ENCODE peak calls at places on chromosomes 4 and X, in four cellular contexts. F is PC-3, S is mucosa of descending colon, C is endodermal cell. M is an unnamed sample. For H3K4me1, the result is how much of the 10 kb centered on the place peaks cover.

GRCh38 chrX:74534569-74535038 is 79.8 kb downstream of the RLIM start:
- DNase-seq in S (no peak), F (no peak), C (no peak), M (no peak)

GRCh38 chr4:180336494-180337090 is 1906.6 kb upstream of the TENM3 start:
- DNase-seq in F (no peak), S (no peak), C (no peak), M (no peak)

GRCh38 chr4:6147441-6147840 is 52.9 kb downstream of the JAKMIP1 start:
- DNase-seq in F (no peak), C (no peak), S (no peak), M (no peak)

GRCh38 chr4:181874582-181874981 is 368.6 kb upstream of the TENM3 start:
- DNase-seq in S (no peak), F (no peak), C (no peak), M (no peak)

GRCh38 chr4:152672403-152673092 is 7.2 kb downstream of the TMEM154 start:
- DNase-seq in S (no peak), F (no peak), C (no peak), M (no peak)

GRCh38 chr4:71333960-71334951 is 4.6 kb upstream of the SLC4A4 start:
- DNase-seq in S (no peak), F (peak), C (no peak), M (no peak)

GRCh38 chr4:73729534-73730165 is 10.7 kb upstream of the CXCL8 start:
- DNase-seq in S (peak), F (peak), C (peak), M (no peak)

GRCh38 chrX:120260369-120260768 is 9.8 kb downstream of the ZBTB33 start:
- DNase-seq in F (no peak), C (no peak), S (no peak), M (no peak)

GRCh38 chr4:119025916-119026661 is 109.5 kb upstream of the MYOZ2 start:
- DNase-seq in S (no peak), C (no peak), F (peak), M (no peak)

GRCh38 chr4:7187297-7187592 is 5.1 kb upstream of the SORCS2 start:
- DNase-seq in F (no peak), C (peak), S (no peak), M (no peak)

GRCh38 chr4:76589402-76589801 is 154.4 kb downstream of the SHROOM3 start:
- DNase-seq in C (peak), S (peak), F (peak), M (no peak)

GRCh38 chr4:1209821-1210220 is 37.4 kb upstream of the SPON2 start:
- DNase-seq in S (peak), C (no peak), F (no peak), M (peak)

GRCh38 chr4:24995346-24995745 is 35.4 kb downstream of the LGI2 start:
- DNase-seq in C (no peak), S (no peak), F (no peak), M (no peak)

GRCh38 chr4:180057891-180058643 is 2185.1 kb upstream of the TENM3 start:
- DNase-seq in F (no peak), C (peak), S (peak), M (peak)

GRCh38 chr4:13903851-13904340 is 276.4 kb upstream of the BOD1L1 start:
- DNase-seq in F (no peak), S (no peak), C (no peak), M (no peak)

DNA sequence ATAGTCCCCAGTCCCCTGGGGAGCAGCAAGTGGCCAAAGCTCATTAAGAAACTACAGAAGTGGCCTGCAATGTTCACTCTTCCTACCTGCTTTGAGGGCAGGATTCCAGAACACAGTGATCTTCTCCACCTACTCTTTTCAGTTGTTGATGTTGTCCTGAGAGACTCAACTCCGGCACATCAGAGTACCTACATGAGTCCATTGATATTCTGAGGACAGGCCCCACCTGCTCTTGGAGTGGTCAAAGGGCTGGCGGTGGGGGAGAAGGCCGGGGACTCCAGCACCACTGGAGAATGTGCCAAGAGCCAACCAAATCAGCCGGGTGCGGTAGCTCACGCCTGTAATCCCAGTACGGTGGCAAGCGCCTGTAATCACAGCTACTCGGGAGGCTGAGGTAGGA is 29.8 kb upstream of the DDX3X start:
- DNase-seq in C (peak), S (no peak), F (no peak), M (no peak)
- H3K4me3 ChIP-seq in C (no peak), S (no peak), F (no peak), M (no peak)

GRCh38 chr4:128288689-128289106 is 1.1 kb upstream of the PGRMC2 start:
- DNase-seq in S (no peak), C (no peak), F (peak), M (no peak)

GRCh38 chr4:128286474-128287158 is 997 bp downstream of the PGRMC2 start:
- DNase-seq in F (peak), C (no peak), S (no peak), M (no peak)

GRCh38 chr4:128289523-128290158 is 2.0 kb upstream of the PGRMC2 start:
- DNase-seq in S (no peak), C (no peak), F (no peak), M (no peak)

GRCh38 chr4:128287159-128287870 is at the start of gene PGRMC2:
- DNase-seq in F (peak), C (peak), S (no peak), M (no peak)

DNA sequence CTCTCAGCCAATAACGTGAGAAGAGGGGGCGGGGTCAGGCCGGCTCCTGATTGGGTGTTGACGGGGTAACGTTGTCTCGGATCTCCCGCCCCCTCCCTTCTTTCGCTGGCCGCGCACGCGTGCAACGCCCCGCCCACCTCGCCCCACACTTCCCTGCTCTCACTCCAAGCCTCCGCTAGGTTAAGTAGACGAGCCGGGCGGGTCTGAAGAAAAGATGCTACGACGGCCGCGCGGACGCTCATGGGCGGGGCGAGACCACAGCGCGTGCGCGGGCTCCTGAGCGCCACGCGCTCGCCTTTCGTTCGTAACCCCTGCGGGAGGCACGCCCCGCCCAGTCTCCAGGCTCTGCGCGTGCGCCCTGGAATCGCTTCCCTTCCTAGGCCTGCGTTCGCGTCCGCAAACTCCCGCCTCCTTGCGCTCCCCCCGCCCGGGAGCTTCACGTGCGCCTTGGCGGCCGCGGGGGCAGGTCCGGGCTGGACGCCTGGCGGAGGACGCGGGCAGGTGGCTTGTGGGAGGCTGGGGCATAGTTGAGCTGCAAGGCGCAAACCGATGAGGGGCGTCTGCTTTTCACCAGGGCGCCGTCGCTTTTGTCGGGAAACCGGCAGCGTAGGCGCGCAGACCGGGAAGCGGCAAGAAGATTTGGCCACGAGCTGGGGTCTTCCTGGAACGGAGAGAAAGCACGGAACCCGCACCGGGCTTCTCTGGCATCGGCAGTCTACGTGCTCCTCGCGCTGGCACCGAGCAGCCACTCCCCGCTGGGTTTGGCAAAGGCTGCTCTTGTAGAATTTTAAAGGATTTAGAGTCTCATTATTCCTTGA is 467 bp upstream of the PGRMC2 start:
- DNase-seq in S (peak), F (peak), C (peak), M (peak)
- H3K4me1 ChIP-seq in S (under half), F (under half), C (under half), M (under half)

DNA sequence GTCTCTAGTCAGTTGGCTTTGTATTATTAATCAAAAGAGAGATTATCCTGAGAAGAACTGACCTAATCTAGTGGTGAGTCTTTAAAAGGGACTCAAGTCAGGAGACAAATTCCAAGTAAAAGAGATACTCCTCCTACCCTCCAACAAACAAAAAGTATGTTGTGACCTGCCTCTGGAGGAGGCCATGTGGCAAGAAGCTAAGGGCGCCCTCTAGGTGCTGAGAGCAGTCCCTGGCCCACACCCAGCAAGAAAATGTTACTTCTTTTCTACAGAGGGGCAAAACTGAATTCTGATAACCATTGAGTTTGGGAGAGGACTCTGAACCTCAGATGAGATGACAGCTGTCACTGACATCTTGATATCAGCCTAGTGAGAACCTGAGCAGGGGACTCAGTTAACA is 953.6 kb upstream of the AGA start:
- DNase-seq in C (peak), S (peak), F (peak), M (no peak)
- TF ChIP-seq CTCF in C (peak), S (no peak), F (peak), M (peak)

GRCh38 chr4:114598191-114599121 is at the start of gene UGT8:
- DNase-seq in S (peak), F (peak), C (peak), M (peak)
- H3K4me3 ChIP-seq in S (peak), F (peak), C (peak), M (no peak)

GRCh38 chr4:47167391-47167790 is 136.0 kb downstream of the GABRB1 start:
- DNase-seq in S (no peak), C (no peak), F (no peak), M (no peak)
- H3K4me1 ChIP-seq in S (under half), C (under half), F (under half), M (under half)

M was measured in right lobe of liver.